ENCODE peak calls at places on chromosome 2, in eight cellular contexts. K is glutamatergic neuron, S is GM12864, J is AG09319, G is choroid plexus epithelial cell, Z is fibroblast of the aortic adventitia, Y is epithelial cell of esophagus, E is OCI-LY7. B is an unnamed sample.

GRCh38 chr2:23695214-23696162 is 231.4 kb downstream of the ATAD2B start:
- DNase-seq in K (no peak), S (no peak), J (no peak), G (no peak), Z (no peak), Y (no peak), E (no peak), B (no peak)

GRCh38 chr2:16908671-16909070 is 243.0 kb upstream of the CYRIA start:
- DNase-seq in K (no peak), S (no peak), J (no peak), G (peak; percentile 18), Z (no peak), Y (peak; percentile 86), E (no peak), B (peak; percentile 1)

GRCh38 chr2:217903859-217904613 is 98.8 kb downstream of the TNS1 start:
- DNase-seq in K (no peak), S (no peak), J (no peak), G (peak; percentile 73), Z (peak; percentile 62), Y (no peak), E (no peak), B (no peak)

GRCh38 chr2:71692621-71693277 is 239.4 kb downstream of the DYSF start:
- DNase-seq in K (no peak), S (no peak), J (no peak), G (no peak), Z (no peak), Y (no peak), E (no peak), B (no peak)

GRCh38 chr2:27306657-27307544 is 1.3 kb downstream of the UCN start:
- DNase-seq in K (peak; percentile 42), S (no peak), J (no peak), G (no peak), Z (no peak), Y (no peak), E (no peak), B (no peak)

GRCh38 chr2:223297788-223298187 is 245.8 kb downstream of the KCNE4 start:
- DNase-seq in K (no peak), S (no peak), J (no peak), G (no peak), Z (no peak), Y (peak; percentile 53), E (no peak), B (no peak)

GRCh38 chr2:181070119-181070833 is 89.9 kb downstream of the UBE2E3 start:
- DNase-seq in K (no peak), S (no peak), J (no peak), G (peak; percentile 66), Z (peak; percentile 58), Y (peak; percentile 81), E (no peak), B (peak; percentile 11)

GRCh38 chr2:72917875-72918660 is 749 bp downstream of the EMX1 start:
- DNase-seq in K (peak; percentile 53), S (no peak), J (no peak), G (no peak), Z (no peak), Y (no peak), E (no peak), B (no peak)

GRCh38 chr2:153059338-153060052 is 341.1 kb downstream of the ARL6IP6 start:
- DNase-seq in K (no peak), S (no peak), J (no peak), G (peak; percentile 1), Z (no peak), Y (peak; percentile 97), E (no peak), B (no peak)

GRCh38 chr2:69742170-69742952 is 427 bp downstream of the ANXA4 start:
- DNase-seq in K (peak; percentile 20), S (no peak), J (no peak), G (peak; percentile 41), Z (no peak), Y (peak; percentile 13), E (no peak), B (no peak)

GRCh38 chr2:102386867-102387541 is 31.4 kb downstream of the IL18R1 start:
- DNase-seq in K (no peak), S (no peak), J (no peak), G (no peak), Z (no peak), Y (no peak), E (no peak), B (no peak)

GRCh38 chr2:226424971-226425370 is 374.6 kb downstream of the IRS1 start:
- DNase-seq in K (no peak), S (no peak), J (no peak), G (no peak), Z (no peak), Y (peak; percentile 63), E (no peak), B (no peak)

GRCh38 chr2:52144588-52144987 is 1112.7 kb upstream of the NRXN1 start:
- DNase-seq in K (no peak), S (no peak), J (no peak), G (peak; percentile 35), Z (peak; percentile 15), Y (no peak), E (no peak), B (no peak)
- TF ChIP-seq CTCF in K (no peak), S (no peak), J (no peak), G (peak; percentile 29), Z (no peak), Y (no peak), E (peak; percentile 34), B (no peak)

GRCh38 chr2:63029058-63029457 is 21.6 kb upstream of the OTX1 start:
- DNase-seq in K (no peak), S (no peak), J (no peak), G (peak; percentile 37), Z (no peak), Y (peak; percentile 46), E (no peak), B (no peak)

GRCh38 chr2:63018439-63018838 is 32.2 kb upstream of the OTX1 start:
- DNase-seq in K (no peak), S (no peak), J (no peak), G (no peak), Z (no peak), Y (no peak), E (no peak), B (no peak)

GRCh38 chr2:63027220-63027619 is 23.4 kb upstream of the OTX1 start:
- DNase-seq in K (no peak), S (no peak), J (no peak), G (no peak), Z (no peak), Y (no peak), E (no peak), B (no peak)

DNA sequence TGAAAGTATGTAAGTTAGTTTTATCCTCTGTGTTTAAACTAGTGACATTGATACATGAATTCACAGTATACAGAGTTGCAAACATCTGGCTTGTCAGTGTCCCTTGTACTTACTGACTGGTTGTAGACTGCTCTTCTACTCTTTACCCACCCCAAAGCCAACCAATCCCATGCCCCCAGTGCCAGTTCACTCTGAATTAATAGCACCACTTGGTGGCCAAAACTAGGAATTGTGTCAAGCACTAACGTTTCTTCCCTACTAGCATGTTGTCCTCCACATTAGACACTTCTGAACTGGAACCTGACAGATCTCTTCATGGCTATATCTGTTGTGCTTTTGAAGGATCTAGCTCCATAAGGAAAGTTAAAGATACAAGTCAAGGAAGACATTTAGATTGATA is 27.2 kb upstream of the OTX1 start:
- DNase-seq in K (no peak), S (no peak), J (no peak), G (peak; percentile 72), Z (peak; percentile 30), Y (peak; percentile 51), E (peak; percentile 33), B (no peak)
- TF ChIP-seq CTCF in K (no peak), S (peak; percentile 35), J (no peak), G (peak; percentile 72), Z (peak; percentile 36), Y (peak; percentile 33), E (peak; percentile 69), B (peak; percentile 32)

GRCh38 chr2:111701266-111701665 is 182.7 kb downstream of the ANAPC1 start:
- DNase-seq in K (no peak), S (no peak), J (no peak), G (peak; percentile 17), Z (no peak), Y (peak; percentile 34), E (no peak), B (no peak)

GRCh38 chr2:111701798-111702118 is 182.2 kb downstream of the ANAPC1 start:
- DNase-seq in K (no peak), S (no peak), J (no peak), G (no peak), Z (no peak), Y (no peak), E (no peak), B (no peak)

GRCh38 chr2:111697560-111697959 is 186.4 kb downstream of the ANAPC1 start:
- DNase-seq in K (no peak), S (no peak), J (no peak), G (no peak), Z (no peak), Y (no peak), E (no peak), B (no peak)

GRCh38 chr2:111698089-111698488 is 185.9 kb downstream of the ANAPC1 start:
- DNase-seq in K (no peak), S (no peak), J (no peak), G (no peak), Z (no peak), Y (no peak), E (no peak), B (no peak)

DNA sequence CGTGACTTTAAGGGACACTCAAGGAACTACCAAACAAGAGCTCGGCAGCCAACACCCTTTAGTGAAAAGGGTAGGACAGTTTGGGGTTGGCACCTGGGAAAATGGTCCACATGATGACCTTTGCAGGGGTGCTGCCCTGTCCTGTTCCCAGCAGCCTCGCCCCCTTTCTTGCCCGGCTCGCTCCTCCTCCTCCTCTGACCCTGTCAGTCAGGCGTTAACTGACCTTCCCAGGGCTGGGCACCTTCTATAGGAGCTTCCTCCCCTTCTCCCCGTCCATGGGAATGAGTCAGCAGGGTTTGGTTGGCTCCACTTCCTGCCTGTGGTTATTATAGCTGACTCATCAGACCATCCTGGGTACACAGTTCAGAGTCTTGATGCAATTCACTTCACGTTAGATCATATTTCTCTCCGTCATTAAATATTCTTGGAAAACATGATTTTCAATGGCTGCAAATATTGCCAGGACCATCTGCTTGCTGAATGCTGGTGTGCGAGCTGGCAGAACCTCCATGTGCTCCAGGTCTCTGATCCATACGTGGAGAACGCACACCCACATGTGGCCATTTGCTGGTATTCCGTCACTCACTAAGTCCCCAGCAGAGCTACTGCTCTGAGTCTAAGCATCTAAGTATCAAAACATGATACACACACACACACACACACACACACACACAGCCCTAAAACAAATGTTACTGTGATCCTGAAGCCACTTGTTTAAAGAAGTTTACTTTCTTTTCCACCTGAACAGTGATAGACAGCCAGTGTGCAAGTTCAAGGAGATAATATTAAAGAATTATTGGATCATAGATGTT is 185.0 kb downstream of the ANAPC1 start:
- DNase-seq in K (no peak), S (no peak), J (peak; percentile 95), G (peak; percentile 99), Z (peak; percentile 99), Y (peak; percentile 98), E (peak; percentile 83), B (peak; percentile 97)
- TF ChIP-seq CTCF in K (no peak), S (peak; percentile 39), J (peak; percentile 61), G (peak; percentile 49), Z (peak; percentile 42), Y (peak; percentile 62), E (peak; percentile 82), B (peak; percentile 50)

GRCh38 chr2:229261076-229261475 is 10.0 kb downstream of the PID1 start:
- DNase-seq in K (no peak), S (no peak), J (no peak), G (no peak), Z (no peak), Y (no peak), E (no peak), B (no peak)
- TF ChIP-seq CTCF in K (no peak), S (no peak), J (no peak), G (no peak), Z (no peak), Y (no peak), E (no peak), B (no peak)

B was measured in AG09309.